ENCODE peak calls at places on chromosomes 3 and 15, in five cellular contexts. One of them, this sample, is unnamed.

GRCh38 chr3:190972840-190973270 is 110.4 kb upstream of the GMNC start:
- DNase-seq in nephron progenitor cell: no peak
- DNase-seq in endothelial cell: no peak
- DNase-seq in spleen: no peak
- DNase-seq in GOT3: no peak
- DNase-seq in this sample: no peak

GRCh38 chr3:196962930-196963259 is 5.7 kb downstream of the PIGZ start:
- DNase-seq in nephron progenitor cell: no peak
- DNase-seq in endothelial cell: no peak
- DNase-seq in spleen: no peak
- DNase-seq in GOT3: no peak
- DNase-seq in this sample: no peak

GRCh38 chr15:74635228-74635627 is 19.6 kb downstream of the CLK3 start:
- DNase-seq in nephron progenitor cell: peak
- DNase-seq in endothelial cell: peak
- DNase-seq in spleen: peak
- DNase-seq in GOT3: no peak
- DNase-seq in this sample: peak

GRCh38 chr15:68620721-68621528 is 42.1 kb downstream of the CORO2B start:
- DNase-seq in nephron progenitor cell: no peak
- DNase-seq in endothelial cell: no peak
- DNase-seq in spleen: no peak
- DNase-seq in GOT3: peak
- DNase-seq in this sample: no peak

GRCh38 chr3:15606434-15606891 is 4.9 kb downstream of the BTD start:
- DNase-seq in nephron progenitor cell: no peak
- DNase-seq in endothelial cell: no peak
- DNase-seq in spleen: no peak
- DNase-seq in GOT3: no peak
- DNase-seq in this sample: no peak

GRCh38 chr3:127427169-127427655 is 139.4 kb upstream of the PRR20G start:
- DNase-seq in nephron progenitor cell: no peak
- DNase-seq in endothelial cell: no peak
- DNase-seq in spleen: peak
- DNase-seq in GOT3: no peak
- DNase-seq in this sample: no peak

GRCh38 chr15:90367578-90367977 is 15.5 kb downstream of the ZNF774 start:
- DNase-seq in nephron progenitor cell: no peak
- DNase-seq in endothelial cell: no peak
- DNase-seq in spleen: no peak
- DNase-seq in GOT3: no peak
- DNase-seq in this sample: no peak

GRCh38 chr15:81103857-81104256 is 30.2 kb upstream of the CFAP161 start:
- DNase-seq in nephron progenitor cell: no peak
- DNase-seq in endothelial cell: no peak
- DNase-seq in spleen: no peak
- DNase-seq in GOT3: no peak
- DNase-seq in this sample: no peak

GRCh38 chr15:63892794-63893441 is 59.2 kb upstream of the HERC1 start:
- DNase-seq in nephron progenitor cell: no peak
- DNase-seq in endothelial cell: no peak
- DNase-seq in spleen: peak
- DNase-seq in GOT3: no peak
- DNase-seq in this sample: no peak

GRCh38 chr3:126146034-126146433 is 34.4 kb downstream of the ALDH1L1 start:
- DNase-seq in nephron progenitor cell: no peak
- DNase-seq in endothelial cell: no peak
- DNase-seq in spleen: peak
- DNase-seq in GOT3: no peak
- DNase-seq in this sample: no peak

GRCh38 chr3:20401253-20401652 is 215.2 kb upstream of the SGO1 start:
- DNase-seq in nephron progenitor cell: no peak
- DNase-seq in endothelial cell: no peak
- DNase-seq in spleen: no peak
- DNase-seq in GOT3: no peak
- DNase-seq in this sample: no peak

GRCh38 chr3:4721511-4721911 is 228.4 kb downstream of the ITPR1 start:
- DNase-seq in nephron progenitor cell: no peak
- DNase-seq in endothelial cell: no peak
- DNase-seq in spleen: no peak
- DNase-seq in GOT3: no peak
- DNase-seq in this sample: no peak

GRCh38 chr3:88595025-88595424 is 445.3 kb downstream of the C3orf38 start:
- DNase-seq in nephron progenitor cell: no peak
- DNase-seq in endothelial cell: no peak
- DNase-seq in spleen: no peak
- DNase-seq in GOT3: no peak
- DNase-seq in this sample: no peak

GRCh38 chr3:157502916-157503620 is at the start of gene VEPH1:
- DNase-seq in nephron progenitor cell: peak
- DNase-seq in endothelial cell: no peak
- DNase-seq in spleen: no peak
- DNase-seq in GOT3: no peak
- DNase-seq in this sample: no peak

GRCh38 chr15:52104532-52105004 is 8.0 kb downstream of the BCL2L10 start:
- DNase-seq in nephron progenitor cell: no peak
- DNase-seq in endothelial cell: no peak
- DNase-seq in spleen: no peak
- DNase-seq in GOT3: no peak
- DNase-seq in this sample: no peak

GRCh38 chr3:172514678-172515077 is 8.6 kb downstream of the TNFSF10 start:
- DNase-seq in nephron progenitor cell: no peak
- DNase-seq in endothelial cell: no peak
- DNase-seq in spleen: no peak
- DNase-seq in GOT3: no peak
- DNase-seq in this sample: no peak

GRCh38 chr15:101172421-101173097 is 79.3 kb downstream of the CHSY1 start:
- DNase-seq in nephron progenitor cell: no peak
- DNase-seq in endothelial cell: no peak
- DNase-seq in spleen: no peak
- DNase-seq in GOT3: no peak
- DNase-seq in this sample: peak

GRCh38 chr3:43061101-43061895 is 44.6 kb downstream of the POMGNT2 start:
- DNase-seq in nephron progenitor cell: no peak
- DNase-seq in endothelial cell: no peak
- DNase-seq in spleen: no peak
- DNase-seq in GOT3: no peak
- DNase-seq in this sample: no peak

GRCh38 chr3:468172-468571 is 271.6 kb downstream of the CHL1 start:
- DNase-seq in nephron progenitor cell: peak
- DNase-seq in endothelial cell: no peak
- DNase-seq in spleen: no peak
- DNase-seq in GOT3: no peak
- DNase-seq in this sample: no peak

GRCh38 chr3:100865442-100865841 is 127.8 kb downstream of the ABI3BP start:
- DNase-seq in nephron progenitor cell: no peak
- DNase-seq in endothelial cell: no peak
- DNase-seq in spleen: no peak
- DNase-seq in GOT3: no peak
- DNase-seq in this sample: no peak

This sample was measured in SK-N-DZ.